ENCODE peak calls at places on chromosomes 2 and 18, in five cellular contexts. One of them, this sample, is unnamed.
A peak's percentile ranks its signal among the peaks of the same experiment; 100 is the strongest.

GRCh38 chr2:55771612-55772011 is 78.0 kb upstream of the PNPT1 start:
- DNase-seq in neuronal stem cell: no peak
- DNase-seq in H9: no peak
- DNase-seq in body of pancreas: no peak
- DNase-seq in trophoblast cell: peak; percentile 65
- DNase-seq in this sample: no peak

GRCh38 chr18:35507623-35508022 is 9.9 kb upstream of the INO80C start:
- DNase-seq in neuronal stem cell: no peak
- DNase-seq in H9: no peak
- DNase-seq in body of pancreas: no peak
- DNase-seq in trophoblast cell: peak; percentile 98
- DNase-seq in this sample: no peak

GRCh38 chr18:48861181-48861715 is 89.5 kb downstream of the SMAD7 start:
- DNase-seq in neuronal stem cell: no peak
- DNase-seq in H9: peak; percentile 56
- DNase-seq in body of pancreas: no peak
- DNase-seq in trophoblast cell: peak; percentile 86
- DNase-seq in this sample: no peak

GRCh38 chr18:36187826-36188721 is 777 bp downstream of the MOCOS start:
- DNase-seq in neuronal stem cell: no peak
- DNase-seq in H9: peak; percentile 55
- DNase-seq in body of pancreas: peak; percentile 33
- DNase-seq in trophoblast cell: peak; percentile 13
- DNase-seq in this sample: no peak

GRCh38 chr18:48700222-48700845 is 161.5 kb downstream of the CTIF start:
- DNase-seq in neuronal stem cell: no peak
- DNase-seq in H9: no peak
- DNase-seq in body of pancreas: no peak
- DNase-seq in trophoblast cell: no peak
- DNase-seq in this sample: no peak

GRCh38 chr18:3585656-3586509 is 135.9 kb downstream of the TGIF1 start:
- DNase-seq in neuronal stem cell: peak; percentile 71
- DNase-seq in H9: peak; percentile 89
- DNase-seq in body of pancreas: peak; percentile 81
- DNase-seq in trophoblast cell: peak; percentile 96
- DNase-seq in this sample: no peak

GRCh38 chr2:191691016-191691725 is 13.2 kb downstream of the NABP1 start:
- DNase-seq in neuronal stem cell: no peak
- DNase-seq in H9: no peak
- DNase-seq in body of pancreas: peak; percentile 64
- DNase-seq in trophoblast cell: peak; percentile 87
- DNase-seq in this sample: no peak

GRCh38 chr2:159904127-159904564 is 106.1 kb upstream of the CD302 start:
- DNase-seq in neuronal stem cell: no peak
- DNase-seq in H9: no peak
- DNase-seq in body of pancreas: peak; percentile 17
- DNase-seq in trophoblast cell: peak; percentile 31
- DNase-seq in this sample: no peak

DNA sequence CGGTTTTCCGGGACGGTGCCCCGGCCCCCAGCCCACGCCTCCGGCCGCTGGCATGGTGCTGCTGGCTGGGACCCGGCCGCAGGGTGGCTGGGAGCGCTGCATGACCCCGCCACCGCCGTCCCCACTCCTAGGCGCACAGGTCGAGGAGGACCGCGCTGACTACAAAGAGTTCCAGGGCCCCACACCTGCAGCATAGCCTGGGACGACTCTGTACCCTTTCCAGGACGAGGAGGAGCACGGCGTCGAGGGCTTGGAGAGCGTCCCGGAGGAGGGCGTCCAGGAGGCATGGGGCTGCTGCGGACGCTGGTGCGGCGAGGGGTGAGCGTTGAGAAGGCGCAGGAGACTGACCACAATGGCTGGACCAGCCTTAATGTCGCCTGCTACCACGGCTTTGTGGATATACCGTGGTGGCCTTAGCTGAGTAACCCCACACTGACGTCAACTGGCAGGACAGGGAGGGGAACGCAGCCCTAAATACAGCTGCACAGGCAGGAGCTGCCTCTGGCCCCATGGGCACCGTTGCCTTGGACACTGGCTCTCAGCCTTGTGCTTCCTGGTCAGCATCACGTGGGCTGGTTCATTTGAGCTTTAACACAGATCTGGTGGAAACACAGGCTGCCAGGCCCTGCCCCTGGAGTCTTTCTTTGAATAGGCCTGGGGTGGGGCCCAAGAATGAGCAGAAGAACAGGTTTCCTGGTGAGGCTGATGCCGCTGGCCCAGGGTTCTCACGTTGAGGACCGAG is 40.9 kb upstream of the TRIM43B start:
- DNase-seq in neuronal stem cell: no peak
- DNase-seq in H9: no peak
- DNase-seq in body of pancreas: peak; percentile 43
- DNase-seq in trophoblast cell: no peak
- DNase-seq in this sample: peak; percentile 1
- H3K27ac ChIP-seq in neuronal stem cell: no peak overlapping the region
- H3K27ac ChIP-seq in H9: no peak overlapping the region
- H3K27ac ChIP-seq in body of pancreas: no peak overlapping the region
- H3K27ac ChIP-seq in trophoblast cell: no peak overlapping the region
- H3K27ac ChIP-seq in this sample: peak overlapping the region; percentile 66

GRCh38 chr2:39431592-39432316 is 5.3 kb downstream of the MAP4K3 start:
- DNase-seq in neuronal stem cell: no peak
- DNase-seq in H9: no peak
- DNase-seq in body of pancreas: no peak
- DNase-seq in trophoblast cell: peak; percentile 51
- DNase-seq in this sample: no peak
- H3K27ac ChIP-seq in neuronal stem cell: no peak overlapping the region
- H3K27ac ChIP-seq in H9: no peak overlapping the region
- H3K27ac ChIP-seq in body of pancreas: no peak overlapping the region
- H3K27ac ChIP-seq in trophoblast cell: peak overlapping the region; percentile 10
- H3K27ac ChIP-seq in this sample: peak overlapping the region; percentile 14

DNA sequence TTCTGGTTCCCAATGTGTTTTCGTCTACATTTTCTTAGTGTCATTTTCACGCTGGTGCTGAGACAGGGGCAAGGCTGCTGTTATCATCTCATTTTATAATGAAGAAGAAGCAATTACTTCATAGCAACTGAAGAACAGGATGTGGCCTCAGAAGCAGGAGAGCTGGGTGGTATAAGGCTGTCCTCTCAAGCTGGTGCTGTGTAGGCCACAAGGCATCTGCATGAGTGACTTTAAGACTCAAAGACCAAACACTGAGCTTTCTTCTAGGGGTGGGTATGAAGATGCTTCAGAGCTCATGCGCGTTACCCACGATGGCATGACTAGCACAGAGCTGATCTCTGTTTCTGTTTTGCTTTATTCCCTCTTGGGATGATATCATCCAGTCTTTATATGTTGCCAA is 7.3 kb downstream of the IL36G start:
- DNase-seq in neuronal stem cell: no peak
- DNase-seq in H9: no peak
- DNase-seq in body of pancreas: no peak
- DNase-seq in trophoblast cell: no peak
- DNase-seq in this sample: no peak
- H3K27ac ChIP-seq in neuronal stem cell: no peak overlapping the region
- H3K27ac ChIP-seq in H9: no peak overlapping the region
- H3K27ac ChIP-seq in body of pancreas: no peak overlapping the region
- H3K27ac ChIP-seq in trophoblast cell: no peak overlapping the region
- H3K27ac ChIP-seq in this sample: no peak overlapping the region

GRCh38 chr2:166472332-166472731 is 21.7 kb downstream of the SCN7A start:
- DNase-seq in neuronal stem cell: no peak
- DNase-seq in H9: no peak
- DNase-seq in body of pancreas: no peak
- DNase-seq in trophoblast cell: no peak
- DNase-seq in this sample: no peak
- H3K27ac ChIP-seq in neuronal stem cell: no peak overlapping the region
- H3K27ac ChIP-seq in H9: no peak overlapping the region
- H3K27ac ChIP-seq in body of pancreas: no peak overlapping the region
- H3K27ac ChIP-seq in trophoblast cell: no peak overlapping the region
- H3K27ac ChIP-seq in this sample: no peak overlapping the region

GRCh38 chr2:219001100-219001576 is 7.9 kb upstream of the CRYBA2 start:
- DNase-seq in neuronal stem cell: no peak
- DNase-seq in H9: no peak
- DNase-seq in body of pancreas: peak; percentile 15
- DNase-seq in trophoblast cell: peak; percentile 66
- DNase-seq in this sample: no peak
- H3K27ac ChIP-seq in neuronal stem cell: no peak overlapping the region
- H3K27ac ChIP-seq in H9: no peak overlapping the region
- H3K27ac ChIP-seq in body of pancreas: peak overlapping the region; percentile 99
- H3K27ac ChIP-seq in trophoblast cell: no peak overlapping the region
- H3K27ac ChIP-seq in this sample: no peak overlapping the region

GRCh38 chr2:236728916-236729670 is 159.5 kb downstream of the ACKR3 start:
- DNase-seq in neuronal stem cell: no peak
- DNase-seq in H9: no peak
- DNase-seq in body of pancreas: no peak
- DNase-seq in trophoblast cell: no peak
- DNase-seq in this sample: no peak

GRCh38 chr2:236730393-236730792 is 160.8 kb downstream of the ACKR3 start:
- DNase-seq in neuronal stem cell: no peak
- DNase-seq in H9: no peak
- DNase-seq in body of pancreas: no peak
- DNase-seq in trophoblast cell: peak; percentile 76
- DNase-seq in this sample: no peak

GRCh38 chr2:236733156-236733555 is 163.5 kb downstream of the ACKR3 start:
- DNase-seq in neuronal stem cell: no peak
- DNase-seq in H9: no peak
- DNase-seq in body of pancreas: no peak
- DNase-seq in trophoblast cell: no peak
- DNase-seq in this sample: no peak

GRCh38 chr2:236735742-236736360 is 166.2 kb downstream of the ACKR3 start:
- DNase-seq in neuronal stem cell: no peak
- DNase-seq in H9: no peak
- DNase-seq in body of pancreas: no peak
- DNase-seq in trophoblast cell: no peak
- DNase-seq in this sample: no peak

DNA sequence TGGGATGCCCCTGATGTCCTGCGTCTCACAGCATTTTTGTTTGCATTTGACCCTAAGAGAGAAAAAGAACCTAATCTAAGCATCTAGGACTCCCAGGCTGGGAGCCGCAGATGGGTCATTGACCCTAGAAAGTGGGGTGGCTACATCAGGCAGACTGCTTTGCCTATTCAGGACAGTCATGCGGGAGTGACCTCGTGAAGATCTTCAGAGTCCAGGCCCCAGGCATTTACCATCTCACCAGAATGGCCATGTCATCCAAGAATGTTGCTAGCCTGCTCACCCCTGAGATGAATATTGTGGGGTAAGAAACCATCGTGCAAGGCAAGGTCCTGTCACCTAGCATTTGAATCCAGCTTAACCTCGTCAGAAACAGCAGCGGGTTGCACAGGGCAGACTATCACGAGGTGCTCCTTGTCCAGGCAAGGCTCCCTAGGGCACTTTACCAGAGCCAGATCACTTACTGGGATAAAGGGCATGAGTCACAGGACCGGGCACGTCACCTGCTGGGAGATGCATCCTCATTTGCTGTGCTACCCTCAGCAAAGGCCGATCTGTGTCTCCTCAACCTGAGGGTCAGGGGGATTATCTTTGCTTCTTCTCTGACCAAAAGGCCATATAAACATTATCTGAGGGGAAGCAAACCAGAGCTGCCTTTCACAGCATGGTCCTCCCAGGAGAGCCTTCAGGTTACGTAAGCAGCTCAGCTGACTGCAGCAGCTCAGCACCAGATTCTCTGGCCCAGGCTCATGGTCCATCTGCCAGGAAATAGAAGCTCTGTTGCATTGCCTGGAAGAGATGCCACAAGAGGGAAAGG is 162.3 kb downstream of the ACKR3 start:
- DNase-seq in neuronal stem cell: no peak
- DNase-seq in H9: no peak
- DNase-seq in body of pancreas: peak; percentile 31
- DNase-seq in trophoblast cell: peak; percentile 92
- DNase-seq in this sample: peak; percentile 46
- H3K27ac ChIP-seq in neuronal stem cell: no peak overlapping the region
- H3K27ac ChIP-seq in H9: no peak overlapping the region
- H3K27ac ChIP-seq in body of pancreas: no peak overlapping the region
- H3K27ac ChIP-seq in trophoblast cell: peak overlapping the region; percentile 74
- H3K27ac ChIP-seq in this sample: no peak overlapping the region

GRCh38 chr2:174730530-174731018 is 33.7 kb downstream of the CHRNA1 start:
- DNase-seq in neuronal stem cell: no peak
- DNase-seq in H9: peak; percentile 43
- DNase-seq in body of pancreas: no peak
- DNase-seq in trophoblast cell: peak; percentile 13
- DNase-seq in this sample: no peak

GRCh38 chr2:174728096-174728495 is 36.2 kb downstream of the CHRNA1 start:
- DNase-seq in neuronal stem cell: no peak
- DNase-seq in H9: no peak
- DNase-seq in body of pancreas: no peak
- DNase-seq in trophoblast cell: no peak
- DNase-seq in this sample: no peak

DNA sequence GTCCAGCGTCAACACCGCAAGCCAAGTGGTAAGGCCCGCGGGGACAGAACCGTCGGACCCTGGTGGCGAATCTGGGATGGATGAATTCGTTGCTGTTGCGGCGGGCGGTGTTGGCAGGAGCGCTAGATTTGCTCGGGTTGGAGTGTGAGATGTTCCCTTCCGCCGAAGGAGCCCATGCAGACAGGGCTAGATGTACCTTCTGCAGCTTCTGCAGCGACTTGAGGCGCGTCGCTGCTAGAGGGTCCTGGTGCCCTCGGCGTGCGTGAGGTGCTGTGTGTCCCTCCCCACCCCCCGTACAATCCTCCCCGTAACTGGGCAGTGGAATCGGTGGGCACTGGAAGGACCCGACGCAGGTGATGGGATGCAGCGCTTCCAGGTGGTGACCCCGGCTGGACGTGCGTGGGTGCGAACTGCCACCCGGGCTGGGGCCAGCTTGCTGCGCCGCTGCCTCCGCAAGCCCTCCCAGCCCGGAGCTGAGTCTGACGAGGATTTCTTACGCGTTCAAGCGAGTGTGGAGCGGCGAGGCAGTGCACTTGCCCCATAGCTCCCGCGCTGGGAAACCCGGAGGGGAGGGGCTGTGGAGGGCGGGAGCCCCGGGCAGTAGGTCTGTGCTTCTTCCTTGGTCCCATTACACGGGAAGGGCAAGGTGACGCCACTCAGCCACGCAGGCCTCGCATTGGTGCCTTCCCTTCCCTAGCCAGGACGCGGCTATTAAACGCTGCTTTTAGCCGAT is 34.3 kb downstream of the CHRNA1 start:
- DNase-seq in neuronal stem cell: no peak
- DNase-seq in H9: peak; percentile 65
- DNase-seq in body of pancreas: no peak
- DNase-seq in trophoblast cell: peak; percentile 72
- DNase-seq in this sample: no peak
- H3K27ac ChIP-seq in neuronal stem cell: no peak overlapping the region
- H3K27ac ChIP-seq in H9: no peak overlapping the region
- H3K27ac ChIP-seq in body of pancreas: no peak overlapping the region
- H3K27ac ChIP-seq in trophoblast cell: no peak overlapping the region
- H3K27ac ChIP-seq in this sample: no peak overlapping the region

GRCh38 chr2:127604986-127605385 is 41.0 kb upstream of the GPR17 start:
- DNase-seq in neuronal stem cell: no peak
- DNase-seq in H9: no peak
- DNase-seq in body of pancreas: no peak
- DNase-seq in trophoblast cell: no peak
- DNase-seq in this sample: no peak
- H3K27ac ChIP-seq in neuronal stem cell: no peak overlapping the region
- H3K27ac ChIP-seq in H9: no peak overlapping the region
- H3K27ac ChIP-seq in body of pancreas: no peak overlapping the region
- H3K27ac ChIP-seq in trophoblast cell: no peak overlapping the region
- H3K27ac ChIP-seq in this sample: no peak overlapping the region

This sample was measured in epithelial cell of prostate.